ENCODE peak calls at places on chromosomes 4 and X, in four cellular contexts. Y, F, A and G are unnamed samples.

GRCh38 chr4:120718979-120719566 is 203.5 kb downstream of the PRDM5 start:
- DNase-seq in Y (peak), F (peak), A (peak), G (peak)

GRCh38 chrX:69613946-69614345 is 2.0 kb upstream of the EDA start:
- DNase-seq in Y (no peak), F (no peak), A (peak), G (no peak)

GRCh38 chrX:145405012-145405411 is 157.7 kb downstream of the SPANXN1 start:
- DNase-seq in Y (peak), F (no peak), A (peak), G (peak)

GRCh38 chrX:83759872-83760271 is 101.1 kb upstream of the CYLC1 start:
- DNase-seq in Y (peak), F (no peak), A (peak), G (no peak)

GRCh38 chrX:68511255-68511654 is 12.4 kb downstream of the YIPF6 start:
- DNase-seq in Y (peak), F (peak), A (peak), G (peak)

GRCh38 chr4:81647388-81647787 is 175.7 kb upstream of the RASGEF1B start:
- DNase-seq in Y (no peak), F (no peak), A (no peak), G (no peak)

GRCh38 chr4:153573881-153574807 is 108.0 kb downstream of the TMEM131L start:
- DNase-seq in Y (peak), F (no peak), A (peak), G (peak)

GRCh38 chr4:4200624-4201023 is 26.1 kb downstream of the OTOP1 start:
- DNase-seq in Y (no peak), F (no peak), A (no peak), G (no peak)

GRCh38 chrX:18415386-18415785 is 10.0 kb upstream of the CDKL5 start:
- DNase-seq in Y (no peak), F (no peak), A (no peak), G (no peak)

GRCh38 chr4:122762520-122762919 is 30.0 kb downstream of the BBS12 start:
- DNase-seq in Y (no peak), F (no peak), A (peak), G (no peak)

GRCh38 chrX:39769748-39770147 is 328.0 kb downstream of the BCOR start:
- DNase-seq in Y (no peak), F (no peak), A (no peak), G (no peak)

GRCh38 chr4:101730291-101731117 is 60.0 kb upstream of the BANK1 start:
- DNase-seq in Y (peak), F (peak), A (peak), G (peak)

GRCh38 chrX:33725556-33726232 is 406.4 kb downstream of the FAM47A start:
- DNase-seq in Y (peak), F (peak), A (no peak), G (no peak)

GRCh38 chrX:68999351-68999750 is 165.9 kb downstream of the PJA1 start:
- DNase-seq in Y (no peak), F (no peak), A (no peak), G (no peak)

GRCh38 chrX:154441984-154442707 is 1.8 kb upstream of the FAM50A start:
- DNase-seq in Y (no peak), F (no peak), A (no peak), G (no peak)

GRCh38 chrX:72358313-72358712 is 52.6 kb upstream of the CITED1 start:
- DNase-seq in Y (no peak), F (no peak), A (no peak), G (no peak)

GRCh38 chrX:11757729-11758399 is at the start of gene MSL3:
- DNase-seq in Y (peak), F (peak), A (no peak), G (peak)

GRCh38 chr4:40570348-40571077 is 59.2 kb downstream of the RBM47 start:
- DNase-seq in Y (no peak), F (no peak), A (no peak), G (no peak)

GRCh38 chr4:139600662-139601061 is 44.6 kb upstream of the SETD7 start:
- DNase-seq in Y (no peak), F (no peak), A (no peak), G (no peak)

GRCh38 chr4:55291227-55291629 is 54.8 kb upstream of the SRD5A3 start:
- DNase-seq in Y (no peak), F (no peak), A (no peak), G (no peak)

GRCh38 chrX:41445171-41445570 is 2.0 kb upstream of the NYX start:
- DNase-seq in Y (no peak), F (no peak), A (no peak), G (no peak)

GRCh38 chrX:12971282-12972003 is 3.5 kb upstream of the TMSB4X start:
- DNase-seq in Y (no peak), F (no peak), A (no peak), G (no peak)

GRCh38 chr4:53747401-53747800 is 156.1 kb upstream of the LNX1 start:
- DNase-seq in Y (no peak), F (no peak), A (no peak), G (no peak)

GRCh38 chr4:138875886-138876608 is 139.5 kb upstream of the NOCT start:
- DNase-seq in Y (no peak), F (no peak), A (no peak), G (no peak)

GRCh38 chr4:27154706-27155105 is 294.1 kb downstream of the STIM2 start:
- DNase-seq in Y (no peak), F (no peak), A (no peak), G (no peak)

GRCh38 chrX:19448077-19448476 is 67.2 kb downstream of the MAP3K15 start:
- DNase-seq in Y (no peak), F (no peak), A (peak), G (no peak)

GRCh38 chr4:22692736-22693135 is at the start of gene GBA3:
- DNase-seq in Y (no peak), F (peak), A (no peak), G (no peak)

GRCh38 chr4:107647591-107647990 is 72.4 kb downstream of the PAPSS1 start:
- DNase-seq in Y (no peak), F (no peak), A (no peak), G (no peak)

GRCh38 chrX:48897157-48897620 is 379 bp downstream of the TIMM17B start:
- DNase-seq in Y (peak), F (peak), A (peak), G (peak)

GRCh38 chr4:66574145-66574978 is 904.1 kb upstream of the EPHA5 start:
- DNase-seq in Y (no peak), F (peak), A (no peak), G (no peak)

GRCh38 chr4:89212666-89213381 is 94.8 kb downstream of the GPRIN3 start:
- DNase-seq in Y (no peak), F (no peak), A (no peak), G (no peak)

GRCh38 chr4:124501579-124501978 is 211.0 kb downstream of the ANKRD50 start:
- DNase-seq in Y (no peak), F (no peak), A (no peak), G (no peak)

GRCh38 chrX:331145-331771 is 12.7 kb upstream of the GTPBP6 start:
- DNase-seq in Y (no peak), F (peak), A (no peak), G (no peak)

GRCh38 chr4:124105212-124105611 is 607.3 kb downstream of the ANKRD50 start:
- DNase-seq in Y (no peak), F (no peak), A (no peak), G (no peak)

GRCh38 chr4:3320361-3321023 is 27.7 kb downstream of the RGS12 start:
- DNase-seq in Y (no peak), F (no peak), A (no peak), G (no peak)

GRCh38 chr4:48315728-48316630 is 25.4 kb upstream of the SLAIN2 start:
- DNase-seq in Y (peak), F (peak), A (peak), G (peak)

GRCh38 chrX:45138525-45138924 is 62.2 kb downstream of the DIPK2B start:
- DNase-seq in Y (no peak), F (no peak), A (no peak), G (no peak)

GRCh38 chr4:60948008-60948407 is 252.1 kb upstream of the ADGRL3 start:
- DNase-seq in Y (no peak), F (no peak), A (no peak), G (no peak)

GRCh38 chr4:3422808-3423297 is 18.9 kb upstream of the HGFAC start:
- DNase-seq in Y (no peak), F (no peak), A (no peak), G (no peak)

GRCh38 chrX:101219116-101219839 is at the start of gene DRP2:
- DNase-seq in Y (no peak), F (no peak), A (no peak), G (no peak)

GRCh38 chrX:101220881-101221280 is 1.3 kb downstream of the DRP2 start:
- DNase-seq in Y (no peak), F (no peak), A (no peak), G (no peak)

GRCh38 chrX:101223226-101223625 is 3.6 kb downstream of the DRP2 start:
- DNase-seq in Y (no peak), F (no peak), A (no peak), G (no peak)

GRCh38 chrX:101217689-101218088 is 1.9 kb upstream of the DRP2 start:
- DNase-seq in Y (no peak), F (no peak), A (no peak), G (no peak)

GRCh38 chrX:101219840-101220191 is 230 bp downstream of the DRP2 start:
- DNase-seq in Y (no peak), F (no peak), A (no peak), G (no peak)
- TF ChIP-seq ELF4 in Y (no peak), F (no peak), A (no peak), G (no peak)

DNA sequence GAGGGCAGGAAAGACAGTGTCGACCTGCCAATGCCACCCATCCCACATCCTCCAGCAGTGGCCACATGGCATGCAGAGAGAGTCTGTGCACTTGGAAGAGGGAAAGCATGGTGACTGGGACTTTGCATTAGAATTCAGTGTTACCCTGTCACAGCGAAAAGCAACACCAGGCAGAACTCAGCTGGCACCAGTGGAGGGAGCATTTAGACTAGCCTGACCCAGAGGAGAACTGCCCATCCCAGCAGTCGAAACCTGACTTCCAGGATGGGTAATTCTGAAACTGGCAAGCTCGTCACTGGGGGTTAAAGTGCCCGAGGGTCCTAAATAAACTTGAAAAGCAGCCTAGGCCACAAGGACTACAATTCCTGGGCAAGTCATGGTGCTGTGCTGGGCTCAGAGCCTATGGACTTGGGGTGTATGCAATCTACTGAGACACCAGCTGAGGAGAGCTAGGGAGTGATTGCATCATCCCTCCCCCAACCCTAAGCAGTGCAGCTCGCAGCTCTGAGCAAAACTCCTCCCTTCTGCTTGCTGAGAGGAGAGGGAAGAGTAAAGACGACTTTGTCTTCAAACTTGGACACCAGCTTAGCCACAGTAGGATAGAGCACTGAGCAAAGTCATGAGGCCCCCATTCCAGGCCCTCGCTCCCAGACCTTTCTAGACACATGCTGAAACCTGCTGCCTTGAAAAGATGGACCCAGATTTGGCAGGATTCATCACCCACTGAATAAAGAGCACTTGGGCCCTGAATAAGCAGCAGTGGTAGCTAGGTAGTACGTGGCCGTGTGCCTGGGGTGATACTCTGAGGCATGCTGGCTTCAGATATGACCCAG is 68.8 kb downstream of the DDX60L start:
- DNase-seq in Y (no peak), F (no peak), A (no peak), G (no peak)
- TF ChIP-seq ELF4 in Y (no peak), F (no peak), A (no peak), G (no peak)

GRCh38 chrX:136880003-136880451 is 498 bp downstream of the RBMX start:
- DNase-seq in Y (no peak), F (no peak), A (no peak), G (no peak)
- TF ChIP-seq ELF4 in Y (no peak), F (no peak), A (no peak), G (no peak)

GRCh38 chr4:128287159-128287870 is at the start of gene PGRMC2:
- DNase-seq in Y (peak), F (peak), A (no peak), G (peak)
- TF ChIP-seq ELF4 in Y (no peak), F (no peak), A (no peak), G (no peak)

GRCh38 chr4:99383833-99384392 is 31.4 kb upstream of the ADH1C start:
- DNase-seq in Y (no peak), F (no peak), A (no peak), G (no peak)
- TF ChIP-seq ELF4 in Y (no peak), F (no peak), A (no peak), G (no peak)

GRCh38 chr4:158016511-158016910 is 156.3 kb downstream of the GASK1B start:
- DNase-seq in Y (no peak), F (no peak), A (no peak), G (no peak)

GRCh38 chr4:158020734-158021346 is 152.0 kb downstream of the GASK1B start:
- DNase-seq in Y (no peak), F (no peak), A (peak), G (no peak)

GRCh38 chr4:158018090-158018808 is 154.6 kb downstream of the GASK1B start:
- DNase-seq in Y (no peak), F (no peak), A (no peak), G (no peak)

GRCh38 chr4:158018831-158019230 is 154.0 kb downstream of the GASK1B start:
- DNase-seq in Y (no peak), F (no peak), A (no peak), G (no peak)

GRCh38 chr4:158020175-158020574 is 152.7 kb downstream of the GASK1B start:
- DNase-seq in Y (peak), F (no peak), A (peak), G (no peak)
- TF ChIP-seq ELF4 in Y (no peak), F (no peak), A (no peak), G (no peak)

GRCh38 chrX:56763556-56764152 is 34.6 kb downstream of the NBDY start:
- DNase-seq in Y (peak), F (no peak), A (peak), G (no peak)

GRCh38 chrX:56761167-56761566 is 32.1 kb downstream of the NBDY start:
- DNase-seq in Y (no peak), F (no peak), A (no peak), G (no peak)

GRCh38 chrX:56762220-56762619 is 33.2 kb downstream of the NBDY start:
- DNase-seq in Y (no peak), F (no peak), A (no peak), G (no peak)

GRCh38 chrX:56764153-56764974 is 35.3 kb downstream of the NBDY start:
- DNase-seq in Y (peak), F (peak), A (peak), G (peak)

GRCh38 chrX:56762707-56763555 is 33.9 kb downstream of the NBDY start:
- DNase-seq in Y (no peak), F (no peak), A (no peak), G (no peak)
- TF ChIP-seq ELF4 in Y (no peak), F (no peak), A (no peak), G (no peak)

DNA sequence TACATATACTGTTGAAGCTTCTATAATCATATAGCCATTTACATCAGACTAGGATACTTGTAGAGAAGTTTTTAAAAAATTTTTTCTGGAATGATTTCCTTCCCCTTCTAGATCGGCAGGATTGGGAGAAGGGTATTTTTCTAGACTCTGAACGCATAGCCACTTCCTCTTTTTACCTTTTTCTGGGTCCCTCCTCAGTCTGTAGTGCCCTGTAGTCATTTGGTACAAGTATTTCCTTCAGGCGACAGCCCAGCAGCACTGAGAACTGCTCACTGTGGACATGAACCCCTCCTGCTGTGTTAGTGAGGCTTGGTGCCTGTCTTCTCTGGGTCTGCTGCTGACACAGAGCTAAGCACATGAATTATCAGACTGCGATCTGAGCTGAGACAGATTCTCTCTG is 255.4 kb downstream of the ARHGAP10 start:
- DNase-seq in Y (no peak), F (no peak), A (no peak), G (no peak)
- TF ChIP-seq ELF4 in Y (no peak), F (no peak), A (no peak), G (no peak)